ENCODE peak calls at places on chromosomes 6 and 20, in nine cellular contexts. J, I, L, N, M, Y, V, O and K are unnamed samples.

GRCh38 chr6:42166444-42167141 is 6.6 kb upstream of the GUCA1A start:
- DNase-seq in Y (peak; percentile 76), O (no peak), N (no peak), L (peak; percentile 77), J (peak; percentile 97), I (peak; percentile 71), M (peak; percentile 63), V (peak; percentile 89), K (peak; percentile 47)

GRCh38 chr6:131136021-131136847 is 967 bp downstream of the AKAP7 start:
- DNase-seq in O (no peak), V (no peak), M (no peak), Y (no peak), N (no peak), J (no peak), I (no peak), L (peak; percentile 16), K (no peak)

GRCh38 chr6:154139894-154140293 is 100.9 kb downstream of the OPRM1 start:
- DNase-seq in L (no peak), V (no peak), M (no peak), N (no peak), I (no peak), Y (no peak), O (no peak), J (no peak), K (no peak)

GRCh38 chr6:26531897-26532296 is 6.3 kb upstream of the HMGN4 start:
- DNase-seq in O (no peak), N (no peak), J (no peak), L (no peak), M (no peak), I (no peak), Y (no peak), V (no peak), K (no peak)

GRCh38 chr6:5084192-5084786 is 852 bp upstream of the PPP1R3G start:
- DNase-seq in L (peak; percentile 28), M (no peak), N (no peak), O (peak; percentile 75), I (no peak), Y (no peak), J (peak; percentile 61), V (peak; percentile 72), K (peak; percentile 90)

GRCh38 chr6:167799033-167799933 is 27.4 kb upstream of the AFDN start:
- DNase-seq in L (no peak), M (no peak), J (peak; percentile 23), V (peak; percentile 85), N (no peak), Y (no peak), I (no peak), O (no peak), K (no peak)

GRCh38 chr6:26327450-26328264 is 37.3 kb upstream of the BTN3A2 start:
- DNase-seq in I (no peak), O (no peak), J (peak; percentile 83), Y (no peak), M (peak; percentile 89), L (peak; percentile 28), V (peak; percentile 21), N (peak; percentile 90), K (no peak)

GRCh38 chr6:117906905-117907599 is at the start of gene SLC35F1:
- DNase-seq in N (no peak), J (peak; percentile 88), I (peak; percentile 33), Y (peak; percentile 40), M (no peak), O (no peak), L (no peak), V (peak; percentile 80), K (peak; percentile 21)

GRCh38 chr6:125357515-125358256 is 55.9 kb upstream of the HDDC2 start:
- DNase-seq in M (no peak), I (no peak), J (no peak), Y (no peak), L (peak; percentile 39), O (no peak), V (no peak), N (no peak), K (no peak)

GRCh38 chr20:12093062-12093796 is 175.5 kb downstream of the BTBD3 start:
- DNase-seq in M (no peak), Y (no peak), I (no peak), J (no peak), V (no peak), N (no peak), O (no peak), L (no peak), K (no peak)

GRCh38 chr6:47852727-47853126 is 70.9 kb downstream of the OPN5 start:
- DNase-seq in Y (no peak), N (no peak), V (no peak), J (no peak), M (no peak), L (no peak), I (no peak), O (no peak), K (no peak)

GRCh38 chr6:42099340-42100028 is 42.9 kb downstream of the C6orf132 start:
- DNase-seq in M (no peak), Y (peak; percentile 88), I (peak; percentile 86), N (no peak), L (peak; percentile 85), V (no peak), O (no peak), J (peak; percentile 44), K (peak; percentile 92)

GRCh38 chr6:125753218-125753936 is 3.9 kb downstream of the HEY2 start:
- DNase-seq in J (peak; percentile 34), V (no peak), Y (no peak), N (no peak), I (no peak), L (no peak), M (peak; percentile 13), O (no peak), K (no peak)

GRCh38 chr6:140138311-140138994 is 764.0 kb upstream of the CITED2 start:
- DNase-seq in Y (no peak), J (no peak), L (no peak), M (no peak), N (no peak), O (no peak), V (no peak), I (no peak), K (no peak)

GRCh38 chr6:1575213-1576041 is 34.3 kb upstream of the FOXC1 start:
- DNase-seq in O (no peak), I (no peak), L (no peak), N (no peak), M (no peak), V (no peak), Y (no peak), J (no peak), K (no peak)

GRCh38 chr6:74167951-74168350 is 471.9 kb downstream of the CD109 start:
- DNase-seq in J (no peak), M (no peak), V (no peak), Y (no peak), I (no peak), L (no peak), N (no peak), O (no peak), K (no peak)
- TF ChIP-seq POLR2AphosphoS5 in J (no peak), M (no peak), V (no peak), Y (no peak), I (no peak), L (no peak), N (no peak), O (no peak), K (no peak)

DNA sequence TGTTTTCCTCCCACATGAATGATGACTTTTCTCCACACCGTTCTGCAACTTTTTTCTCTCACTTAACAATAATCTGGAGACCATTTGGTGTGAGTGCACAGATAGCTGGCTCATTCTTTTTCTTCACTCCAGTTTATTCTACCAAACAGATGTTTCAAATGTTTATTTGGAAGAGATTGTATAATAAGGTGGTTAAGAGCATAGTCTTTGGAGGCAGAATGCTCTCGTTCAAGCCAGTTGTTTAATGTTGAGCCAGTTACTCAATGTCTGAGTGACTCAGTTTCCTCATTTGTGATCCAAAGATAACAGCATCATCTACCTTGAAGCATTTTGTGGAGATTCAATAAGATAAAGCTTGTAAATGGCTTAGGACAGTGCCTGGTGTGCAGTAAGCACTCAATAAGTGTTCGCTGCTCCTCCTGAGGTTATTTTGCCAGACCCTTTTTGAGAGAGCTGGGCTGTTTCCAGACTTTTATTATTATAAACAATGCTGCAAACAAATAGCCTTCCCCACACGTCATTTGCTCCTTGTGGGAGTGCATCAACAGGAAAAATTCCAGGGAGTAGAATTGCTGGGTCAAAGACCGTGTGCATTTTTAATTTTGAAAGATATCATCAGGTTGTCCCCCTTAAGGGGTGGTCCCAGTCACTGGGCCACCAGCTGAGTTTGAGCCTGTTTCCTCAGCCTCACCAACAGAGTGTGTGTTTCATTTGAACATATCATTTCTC is 70.6 kb downstream of the VEGFA start:
- DNase-seq in Y (no peak), L (no peak), I (no peak), V (no peak), J (no peak), O (no peak), N (no peak), M (no peak), K (no peak)
- H3K27ac ChIP-seq in Y (no peak overlapping the region), L (no peak overlapping the region), I (no peak overlapping the region), V (no peak overlapping the region), J (no peak overlapping the region), O (no peak overlapping the region), N (peak overlapping the region; percentile 21), M (no peak overlapping the region), K (no peak overlapping the region)

GRCh38 chr20:33336375-33336774 is 53.4 kb downstream of the BPIFB1 start:
- DNase-seq in V (no peak), N (no peak), O (no peak), Y (no peak), M (no peak), L (no peak), J (no peak), I (no peak), K (no peak)

GRCh38 chr20:33339515-33340058 is 56.6 kb downstream of the BPIFB1 start:
- DNase-seq in Y (no peak), I (no peak), L (no peak), V (no peak), N (no peak), J (no peak), M (no peak), O (no peak), K (no peak)

GRCh38 chr20:33338465-33339258 is 55.6 kb downstream of the BPIFB1 start:
- DNase-seq in M (no peak), O (no peak), Y (no peak), I (no peak), V (no peak), N (no peak), J (no peak), L (no peak), K (no peak)

GRCh38 chr20:33337531-33338165 is 54.6 kb downstream of the BPIFB1 start:
- DNase-seq in V (no peak), Y (no peak), L (no peak), O (no peak), J (no peak), M (no peak), N (no peak), I (no peak), K (no peak)

DNA sequence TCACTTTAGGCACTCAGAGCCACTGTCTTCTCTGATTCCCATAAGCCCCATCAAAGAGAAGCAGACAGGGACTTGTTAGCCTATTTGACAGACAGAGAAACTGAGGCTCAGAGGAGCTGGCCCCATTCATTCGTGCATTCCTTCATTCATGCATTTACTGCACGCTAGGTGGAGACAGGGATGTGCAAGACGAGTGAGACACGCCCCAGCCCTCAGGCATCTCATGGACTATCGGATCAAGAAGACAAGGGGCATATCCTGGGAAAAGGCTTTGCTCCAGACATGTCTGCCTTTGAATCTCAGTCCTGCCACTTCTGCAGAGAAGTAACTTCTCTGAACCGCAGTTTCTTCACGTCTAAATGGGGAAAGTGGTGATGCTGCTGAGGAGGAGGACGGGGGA is 54.1 kb downstream of the BPIFB1 start:
- DNase-seq in N (no peak), L (no peak), V (no peak), J (no peak), I (no peak), O (no peak), Y (no peak), M (no peak), K (no peak)
- H3K4me3 ChIP-seq in N (no peak overlapping the region), L (no peak overlapping the region), V (no peak overlapping the region), J (no peak overlapping the region), I (no peak overlapping the region), O (no peak overlapping the region), Y (no peak overlapping the region), M (no peak overlapping the region), K (no peak overlapping the region)

GRCh38 chr20:45848969-45849582 is 8.1 kb downstream of the ACOT8 start:
- DNase-seq in M (no peak), N (no peak), L (no peak), V (no peak), O (peak; percentile 25), Y (no peak), I (no peak), J (no peak), K (no peak)
- TF ChIP-seq POLR2AphosphoS5 in M (no peak), N (no peak), L (no peak), V (no peak), O (no peak), Y (no peak), I (no peak), J (no peak), K (no peak)